ENCODE peak calls at places on chromosomes 16 and 17, in four cellular contexts. A is cardiac muscle cell, O is BJ, B is breast epithelium. X is an unnamed sample.

GRCh38 chr17:27579897-27580321 is 51.1 kb upstream of the LGALS9 start:
- DNase-seq in B (no peak), A (no peak), O (no peak), X (no peak)

GRCh38 chr17:3988297-3989120 is 24.3 kb upstream of the ATP2A3 start:
- DNase-seq in B (no peak), O (no peak), A (no peak), X (no peak)

GRCh38 chr17:83053021-83053778 is 26.2 kb upstream of the METRNL start:
- DNase-seq in O (no peak), B (peak; percentile 47), A (no peak), X (no peak)

GRCh38 chr17:30477758-30478115 is 529 bp downstream of the GOSR1 start:
- DNase-seq in O (no peak), A (no peak), B (no peak), X (no peak)

GRCh38 chr16:3656491-3657468 is 2.3 kb downstream of the DNASE1 start:
- DNase-seq in A (no peak), B (no peak), O (no peak), X (peak; percentile 11)

GRCh38 chr17:63431939-63432804 is 13.9 kb downstream of the CYB561 start:
- DNase-seq in B (no peak), O (peak; percentile 66), A (peak; percentile 47), X (no peak)

GRCh38 chr17:7439462-7440112 is at the start of gene FGF11:
- DNase-seq in O (no peak), A (peak; percentile 47), B (no peak), X (no peak)

GRCh38 chr16:89723279-89724250 is 2.2 kb downstream of the ZNF276 start:
- DNase-seq in B (no peak), A (no peak), O (no peak), X (peak; percentile 87)

GRCh38 chr16:28826141-28826540 is 3.3 kb downstream of the ATXN2L start:
- DNase-seq in A (no peak), B (no peak), O (no peak), X (no peak)

GRCh38 chr16:88758944-88759244 is 26.1 kb downstream of the PIEZO1 start:
- DNase-seq in A (no peak), B (no peak), O (no peak), X (no peak)

GRCh38 chr16:51569204-51569911 is 418.3 kb upstream of the SALL1 start:
- DNase-seq in O (no peak), B (no peak), A (no peak), X (no peak)

GRCh38 chr16:66857437-66857836 is 13.2 kb downstream of the CA7 start:
- DNase-seq in O (no peak), B (no peak), A (no peak), X (no peak)

GRCh38 chr17:56292010-56292409 is 138.7 kb downstream of the ANKFN1 start:
- DNase-seq in B (no peak), O (no peak), A (no peak), X (no peak)

GRCh38 chr16:6726621-6727020 is 606.0 kb upstream of the RBFOX1 start:
- DNase-seq in A (no peak), B (no peak), O (no peak), X (no peak)

GRCh38 chr16:23852794-23853562 is 17.2 kb downstream of the PRKCB start:
- DNase-seq in A (no peak), O (no peak), B (no peak), X (no peak)

GRCh38 chr16:89905511-89906140 is 13.0 kb upstream of the MC1R start:
- DNase-seq in B (no peak), A (no peak), O (no peak), X (no peak)

GRCh38 chr16:75011634-75012307 is 12.9 kb downstream of the ZNRF1 start:
- DNase-seq in O (peak; percentile 81), A (no peak), B (no peak), X (no peak)

GRCh38 chr16:27960619-27961295 is 102.8 kb downstream of the GSG1L start:
- DNase-seq in B (no peak), A (no peak), O (no peak), X (no peak)

GRCh38 chr17:81868674-81869220 is 2.4 kb downstream of the ARHGDIA start:
- DNase-seq in B (no peak), A (peak; percentile 25), O (no peak), X (no peak)

GRCh38 chr16:12513057-12513790 is 290.5 kb downstream of the CPPED1 start:
- DNase-seq in B (no peak), A (no peak), O (no peak), X (no peak)

GRCh38 chr16:11946433-11946832 is 4.6 kb upstream of the NPIPB2 start:
- DNase-seq in O (no peak), A (no peak), B (no peak), X (no peak)

GRCh38 chr17:46003907-46004748 is 5.1 kb downstream of the STH start:
- DNase-seq in B (peak; percentile 63), A (no peak), O (no peak), X (no peak)

GRCh38 chr16:84836234-84836647 is 16.5 kb downstream of the CRISPLD2 start:
- DNase-seq in B (peak; percentile 74), A (peak; percentile 86), O (peak; percentile 100), X (no peak)

GRCh38 chr17:50117202-50118040 is 12.5 kb downstream of the SAMD14 start:
- DNase-seq in B (peak; percentile 72), O (no peak), A (peak; percentile 90), X (peak; percentile 68)

GRCh38 chr17:1398900-1399299 is 1.1 kb downstream of the YWHAE start:
- DNase-seq in A (peak; percentile 25), B (no peak), O (no peak), X (peak; percentile 21)

GRCh38 chr16:63655846-63656245 is 1466.0 kb downstream of the CDH11 start:
- DNase-seq in O (no peak), A (no peak), B (no peak), X (no peak)

GRCh38 chr16:9092282-9092962 is 978 bp downstream of the HAPSTR1 start:
- DNase-seq in O (no peak), A (peak; percentile 57), B (no peak), X (peak; percentile 64)

GRCh38 chr17:63698886-63699637 is 863 bp downstream of the LIMD2 start:
- DNase-seq in O (no peak), B (no peak), A (no peak), X (peak; percentile 88)

GRCh38 chr17:40311575-40311974 is 2.6 kb downstream of the RARA start:
- DNase-seq in O (no peak), A (no peak), B (peak; percentile 81), X (peak; percentile 21)

GRCh38 chr17:75601057-75601987 is 13.7 kb downstream of the MYO15B start:
- DNase-seq in B (peak; percentile 64), A (peak; percentile 67), O (no peak), X (peak; percentile 64)

GRCh38 chr16:87586201-87586782 is 16.0 kb upstream of the JPH3 start:
- DNase-seq in O (no peak), B (no peak), A (no peak), X (no peak)

GRCh38 chr16:73319747-73320146 is 271.8 kb upstream of the ZFHX3 start:
- DNase-seq in A (no peak), B (no peak), O (no peak), X (no peak)

GRCh38 chr16:4381072-4381934 is 9.7 kb downstream of the VASN start:
- DNase-seq in A (no peak), B (no peak), O (no peak), X (no peak)

GRCh38 chr16:27434141-27435051 is 32.4 kb downstream of the IL21R start:
- DNase-seq in A (no peak), B (no peak), O (no peak), X (peak; percentile 43)

GRCh38 chr16:85275533-85276249 is 163.4 kb upstream of the CIBAR2 start:
- DNase-seq in O (no peak), A (peak; percentile 76), B (peak; percentile 79), X (peak; percentile 63)

GRCh38 chr17:28579526-28579925 is 2.8 kb upstream of the ALDOC start:
- DNase-seq in B (no peak), A (no peak), O (no peak), X (no peak)

GRCh38 chr17:36068524-36068923 is 4.5 kb downstream of the CCL18 start:
- DNase-seq in A (no peak), O (no peak), B (no peak), X (no peak)
- H3K27me3 ChIP-seq in A (no peaks in the 10 kb centered on the region), O (peaks cover 2% of the 10 kb centered on the region), B (no peaks in the 10 kb centered on the region), X (no peaks in the 10 kb centered on the region)

GRCh38 chr16:68275611-68276191 is 11.4 kb downstream of the SLC7A6 start:
- DNase-seq in O (no peak), A (no peak), B (no peak), X (peak; percentile 61)

GRCh38 chr16:68273459-68273858 is 9.1 kb downstream of the SLC7A6 start:
- DNase-seq in O (no peak), B (no peak), A (no peak), X (no peak)

GRCh38 chr16:68273896-68274295 is 9.6 kb downstream of the SLC7A6 start:
- DNase-seq in O (no peak), A (no peak), B (no peak), X (no peak)

GRCh38 chr16:68274441-68274840 is 10.1 kb downstream of the SLC7A6 start:
- DNase-seq in A (no peak), B (no peak), O (no peak), X (no peak)

GRCh38 chr16:68276223-68276622 is 11.9 kb downstream of the SLC7A6 start:
- DNase-seq in A (no peak), B (no peak), O (no peak), X (no peak)
- H3K4me3 ChIP-seq in A (no peak overlapping the region), B (no peak overlapping the region), O (no peak overlapping the region), X (peak overlapping the region; percentile 19)

GRCh38 chr17:48587276-48588073 is 2.6 kb downstream of the HOXB3 start:
- DNase-seq in B (no peak), O (no peak), A (no peak), X (no peak)

GRCh38 chr17:48583708-48584582 is 5.8 kb upstream of the HOXB4 start:
- DNase-seq in A (no peak), O (no peak), B (no peak), X (no peak)

GRCh38 chr17:48588519-48588918 is 1.5 kb downstream of the HOXB3 start:
- DNase-seq in B (no peak), A (no peak), O (no peak), X (no peak)

GRCh38 chr17:48588074-48588415 is 2.0 kb downstream of the HOXB3 start:
- DNase-seq in B (no peak), O (no peak), A (no peak), X (no peak)

GRCh38 chr17:48586355-48586924 is 3.6 kb downstream of the HOXB3 start:
- DNase-seq in O (no peak), B (no peak), A (no peak), X (peak; percentile 44)
- H3K27me3 ChIP-seq in O (peaks cover 81% of the 10 kb centered on the region), B (no peaks in the 10 kb centered on the region), A (peaks cover 100% of the 10 kb centered on the region), X (peaks cover 48% of the 10 kb centered on the region)

GRCh38 chr16:57058291-57058861 is 34.0 kb upstream of the CPNE2 start:
- DNase-seq in A (no peak), B (no peak), O (no peak), X (no peak)
- H3K4me3 ChIP-seq in A (no peak overlapping the region), B (no peak overlapping the region), O (no peak overlapping the region), X (no peak overlapping the region)